ENCODE peak calls at places on chromosomes 11 and 22, in seven cellular contexts. D, V, E, O, H, K and J are unnamed samples.

GRCh38 chr11:47185305-47186075 is 744 bp downstream of the PACSIN3 start:
- DNase-seq in K (peak; percentile 37), O (peak; percentile 70), D (peak; percentile 80), E (peak; percentile 69), H (no peak), V (peak; percentile 39), J (no peak)

GRCh38 chr11:128689946-128690745 is 3.7 kb upstream of the FLI1 start:
- DNase-seq in K (no peak), O (no peak), E (no peak), H (peak; percentile 75), D (no peak), V (no peak), J (no peak)

GRCh38 chr11:126405906-126406305 is 50.4 kb downstream of the ST3GAL4 start:
- DNase-seq in E (no peak), D (no peak), O (no peak), V (peak; percentile 73), H (peak; percentile 40), K (no peak), J (no peak)

GRCh38 chr22:48884292-48884691 is 943.4 kb downstream of the BRD1 start:
- DNase-seq in D (no peak), E (no peak), O (no peak), H (peak; percentile 39), K (no peak), V (no peak), J (no peak)

GRCh38 chr11:47324520-47324919 is 28.0 kb downstream of the MYBPC3 start:
- DNase-seq in H (no peak), D (no peak), E (no peak), O (no peak), K (no peak), V (no peak), J (no peak)

GRCh38 chr11:11148104-11148509 is 204.9 kb downstream of the CSNK2A3 start:
- DNase-seq in V (peak; percentile 46), D (peak; percentile 78), K (peak; percentile 74), H (no peak), O (peak; percentile 82), E (peak; percentile 77), J (no peak)

GRCh38 chr11:46984987-46985386 is 48.4 kb downstream of the CSTPP1 start:
- DNase-seq in V (no peak), O (no peak), H (no peak), K (peak; percentile 19), E (no peak), D (no peak), J (no peak)

GRCh38 chr11:15412054-15412453 is 297.3 kb downstream of the INSC start:
- DNase-seq in H (no peak), O (no peak), K (no peak), V (no peak), E (no peak), D (no peak), J (no peak)

GRCh38 chr22:17084554-17085276 is at the start of gene IL17RA:
- DNase-seq in E (peak; percentile 91), D (peak; percentile 96), O (peak; percentile 87), K (peak; percentile 84), H (peak; percentile 99), V (peak; percentile 96), J (peak; percentile 82)

GRCh38 chr11:123474994-123475393 is 44.9 kb downstream of the GRAMD1B start:
- DNase-seq in K (peak; percentile 47), V (no peak), O (no peak), D (no peak), E (no peak), H (no peak), J (no peak)

DNA sequence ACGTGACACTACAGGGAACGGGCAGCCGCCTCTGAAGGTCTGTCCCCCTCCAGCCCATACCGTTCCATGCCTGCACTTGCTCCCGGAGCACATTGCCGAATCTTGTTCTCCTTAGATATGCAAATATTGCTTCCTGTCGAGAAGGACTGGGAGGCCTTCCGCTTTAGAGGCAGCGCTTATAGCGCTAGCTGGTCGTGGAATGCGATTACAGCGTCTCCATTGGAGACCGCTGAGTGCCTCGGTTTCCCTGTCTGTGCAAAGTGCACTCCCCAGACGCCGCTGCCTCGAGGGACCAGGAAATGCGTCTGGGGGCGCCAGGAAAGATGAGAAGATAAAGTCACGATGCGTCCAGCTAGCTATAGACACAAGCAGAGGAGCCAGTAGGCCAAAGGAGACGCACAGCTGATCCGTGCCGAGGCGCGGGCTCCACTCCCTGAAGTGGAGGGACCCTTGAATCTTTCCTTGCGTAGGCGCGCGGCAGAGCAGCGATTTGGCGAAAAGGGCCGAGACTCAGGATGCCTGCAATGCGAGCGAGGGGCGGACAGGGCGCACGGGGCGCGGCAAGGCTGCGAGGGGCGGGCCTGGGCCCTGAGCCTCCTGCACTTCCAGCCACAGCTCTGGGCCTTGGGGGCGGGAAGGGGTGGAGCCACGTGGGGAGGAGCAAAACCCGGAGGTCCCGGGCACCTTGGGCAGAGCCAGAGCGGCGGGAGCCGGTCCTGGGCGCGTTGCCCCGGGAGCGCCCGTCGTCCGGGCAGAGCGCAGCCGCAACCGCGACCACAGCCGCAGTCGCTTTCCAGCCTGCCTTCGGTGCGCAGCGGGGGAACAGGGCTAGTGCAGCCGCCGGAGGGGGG is at the start of gene RASSF10:
- DNase-seq in H (no peak), D (no peak), V (peak; percentile 85), E (peak; percentile 85), O (no peak), K (no peak), J (no peak)
- TF ChIP-seq POLR2A in H (no peak), D (no peak), V (peak; percentile 51), E (peak; percentile 85), O (no peak), K (no peak), J (no peak)

GRCh38 chr11:69156218-69156639 is 494 bp downstream of the SMIM38 start:
- DNase-seq in E (no peak), K (no peak), O (no peak), D (no peak), H (peak; percentile 54), V (no peak), J (no peak)
- TF ChIP-seq POLR2A in E (no peak), K (no peak), O (no peak), D (no peak), H (no peak), V (no peak), J (no peak)

DNA sequence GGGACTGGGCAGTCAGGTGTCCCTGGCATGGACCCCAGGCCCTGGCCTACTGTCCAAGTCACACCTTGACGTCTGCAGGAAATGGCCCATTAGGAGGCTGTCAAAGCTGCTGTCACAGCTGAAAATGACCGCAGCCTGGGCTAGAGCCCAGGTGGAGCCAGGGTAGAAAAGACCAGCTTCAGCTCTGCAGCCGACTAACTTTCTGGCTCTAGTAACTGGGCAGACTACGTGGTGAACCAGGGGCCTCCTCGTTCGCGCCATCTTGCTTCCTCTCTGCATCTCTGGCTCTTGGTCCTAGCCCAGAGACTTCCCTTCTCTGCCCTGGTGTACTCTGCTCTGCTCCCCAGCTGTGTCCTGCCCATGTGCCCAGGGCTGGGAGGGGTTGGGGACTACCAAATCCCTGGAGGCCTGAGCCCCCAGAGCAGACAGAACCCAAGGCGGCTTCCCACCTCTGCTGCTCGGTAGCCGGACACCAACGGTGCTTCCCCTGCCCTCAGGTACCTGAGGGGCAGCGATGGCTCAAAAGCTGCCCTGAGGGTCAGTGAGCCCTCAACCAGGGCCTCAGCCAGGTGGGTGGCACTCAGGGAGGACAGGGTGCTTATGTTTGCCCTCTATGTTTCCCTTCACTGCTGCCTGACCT is 19.7 kb downstream of the SART1 start:
- DNase-seq in V (no peak), H (no peak), O (no peak), E (no peak), D (no peak), K (no peak), J (no peak)
- TF ChIP-seq POLR2A in V (no peak), H (no peak), O (no peak), E (no peak), D (no peak), K (no peak), J (no peak)

GRCh38 chr22:23143119-23143518 is 1.3 kb upstream of the RSPH14 start:
- DNase-seq in V (no peak), K (no peak), D (no peak), O (no peak), E (no peak), H (no peak), J (no peak)

GRCh38 chr22:23144432-23144831 is 845 bp upstream of the RAB36 start:
- DNase-seq in O (no peak), V (no peak), K (no peak), H (peak; percentile 36), D (no peak), E (no peak), J (no peak)

GRCh38 chr22:23142546-23143105 is 836 bp upstream of the RSPH14 start:
- DNase-seq in V (no peak), H (peak; percentile 75), D (no peak), K (no peak), O (no peak), E (no peak), J (no peak)

GRCh38 chr22:23146842-23147205 is 1.5 kb downstream of the RAB36 start:
- DNase-seq in H (no peak), O (no peak), E (no peak), K (no peak), V (no peak), D (no peak), J (no peak)

GRCh38 chr22:23144926-23145906 is at the start of gene RAB36:
- DNase-seq in K (peak; percentile 98), O (peak; percentile 99), V (peak; percentile 98), E (peak; percentile 99), D (peak; percentile 94), H (peak; percentile 99), J (peak; percentile 90)
- TF ChIP-seq POLR2A in K (peak; percentile 65), O (no peak), V (peak; percentile 61), E (no peak), D (no peak), H (no peak), J (peak; percentile 33)

GRCh38 chr22:21963286-21963685 is 10.6 kb upstream of the PPM1F start:
- DNase-seq in V (no peak), H (no peak), D (no peak), O (no peak), K (no peak), E (no peak), J (no peak)
- TF ChIP-seq POLR2A in V (no peak), H (no peak), D (no peak), O (no peak), K (no peak), E (no peak), J (no peak)

GRCh38 chr11:110110854-110111253 is 17.7 kb downstream of the ZC3H12C start:
- DNase-seq in D (no peak), K (no peak), E (no peak), V (no peak), H (no peak), O (no peak), J (no peak)
- TF ChIP-seq POLR2A in D (no peak), K (no peak), E (no peak), V (no peak), H (no peak), O (no peak), J (no peak)